ENCODE peak calls at places on chromosome 1, in eight cellular contexts. One of them, this sample, is unnamed.

GRCh38 chr1:217076902-217077301 is 353.7 kb upstream of the ESRRG start:
- DNase-seq in cardiac fibroblast: peak
- DNase-seq in cerebellum: no peak
- DNase-seq in epithelial cell of proximal tubule: peak
- DNase-seq in SK-MEL-5: no peak
- DNase-seq in LoVo: no peak
- DNase-seq in dermis microvascular lymphatic vessel endothelial cell: no peak
- DNase-seq in endodermal cell: no peak
- DNase-seq in this sample: peak

GRCh38 chr1:31954607-31955283 is 16.6 kb upstream of the PTP4A2 start:
- DNase-seq in cardiac fibroblast: peak
- DNase-seq in endodermal cell: peak
- DNase-seq in epithelial cell of proximal tubule: no peak
- DNase-seq in dermis microvascular lymphatic vessel endothelial cell: peak
- DNase-seq in LoVo: peak
- DNase-seq in SK-MEL-5: peak
- DNase-seq in cerebellum: no peak
- DNase-seq in this sample: peak

GRCh38 chr1:183911285-183911684 is 106.4 kb downstream of the RGL1 start:
- DNase-seq in SK-MEL-5: no peak
- DNase-seq in epithelial cell of proximal tubule: no peak
- DNase-seq in cerebellum: no peak
- DNase-seq in cardiac fibroblast: no peak
- DNase-seq in dermis microvascular lymphatic vessel endothelial cell: no peak
- DNase-seq in endodermal cell: no peak
- DNase-seq in LoVo: no peak
- DNase-seq in this sample: no peak

GRCh38 chr1:53285969-53286760 is 41.7 kb downstream of the LRP8 start:
- DNase-seq in epithelial cell of proximal tubule: no peak
- DNase-seq in cardiac fibroblast: no peak
- DNase-seq in cerebellum: no peak
- DNase-seq in LoVo: no peak
- DNase-seq in dermis microvascular lymphatic vessel endothelial cell: no peak
- DNase-seq in endodermal cell: peak
- DNase-seq in SK-MEL-5: no peak
- DNase-seq in this sample: no peak

GRCh38 chr1:20663969-20664715 is 3.0 kb upstream of the DDOST start:
- DNase-seq in cerebellum: no peak
- DNase-seq in dermis microvascular lymphatic vessel endothelial cell: no peak
- DNase-seq in endodermal cell: peak
- DNase-seq in SK-MEL-5: no peak
- DNase-seq in epithelial cell of proximal tubule: no peak
- DNase-seq in LoVo: no peak
- DNase-seq in cardiac fibroblast: no peak
- DNase-seq in this sample: no peak

GRCh38 chr1:3773572-3774502 is 1.3 kb downstream of the SMIM1 start:
- DNase-seq in epithelial cell of proximal tubule: no peak
- DNase-seq in endodermal cell: peak
- DNase-seq in SK-MEL-5: no peak
- DNase-seq in cardiac fibroblast: no peak
- DNase-seq in cerebellum: no peak
- DNase-seq in dermis microvascular lymphatic vessel endothelial cell: no peak
- DNase-seq in LoVo: no peak
- DNase-seq in this sample: no peak

GRCh38 chr1:190439447-190439846 is 38.2 kb downstream of the BRINP3 start:
- DNase-seq in epithelial cell of proximal tubule: no peak
- DNase-seq in LoVo: no peak
- DNase-seq in dermis microvascular lymphatic vessel endothelial cell: no peak
- DNase-seq in SK-MEL-5: no peak
- DNase-seq in cardiac fibroblast: no peak
- DNase-seq in endodermal cell: no peak
- DNase-seq in cerebellum: no peak
- DNase-seq in this sample: no peak

GRCh38 chr1:101200513-101200912 is 36.3 kb upstream of the S1PR1 start:
- DNase-seq in dermis microvascular lymphatic vessel endothelial cell: peak
- DNase-seq in endodermal cell: peak
- DNase-seq in LoVo: no peak
- DNase-seq in cerebellum: no peak
- DNase-seq in epithelial cell of proximal tubule: peak
- DNase-seq in cardiac fibroblast: peak
- DNase-seq in SK-MEL-5: no peak
- DNase-seq in this sample: peak

GRCh38 chr1:206050655-206051235 is 2.2 kb upstream of the RHEX start:
- DNase-seq in dermis microvascular lymphatic vessel endothelial cell: peak
- DNase-seq in LoVo: no peak
- DNase-seq in endodermal cell: no peak
- DNase-seq in cardiac fibroblast: no peak
- DNase-seq in epithelial cell of proximal tubule: peak
- DNase-seq in SK-MEL-5: no peak
- DNase-seq in cerebellum: no peak
- DNase-seq in this sample: peak

GRCh38 chr1:223700388-223700918 is 11.9 kb upstream of the CAPN2 start:
- DNase-seq in dermis microvascular lymphatic vessel endothelial cell: no peak
- DNase-seq in SK-MEL-5: no peak
- DNase-seq in cerebellum: no peak
- DNase-seq in cardiac fibroblast: peak
- DNase-seq in endodermal cell: peak
- DNase-seq in LoVo: peak
- DNase-seq in epithelial cell of proximal tubule: no peak
- DNase-seq in this sample: peak

GRCh38 chr1:17540255-17541001 is 930 bp downstream of the ARHGEF10L start:
- DNase-seq in dermis microvascular lymphatic vessel endothelial cell: no peak
- DNase-seq in cerebellum: peak
- DNase-seq in SK-MEL-5: no peak
- DNase-seq in LoVo: no peak
- DNase-seq in endodermal cell: peak
- DNase-seq in cardiac fibroblast: peak
- DNase-seq in epithelial cell of proximal tubule: no peak
- DNase-seq in this sample: peak

GRCh38 chr1:11314959-11315358 is 42.0 kb downstream of the UBIAD1 start:
- DNase-seq in LoVo: no peak
- DNase-seq in dermis microvascular lymphatic vessel endothelial cell: no peak
- DNase-seq in SK-MEL-5: no peak
- DNase-seq in endodermal cell: no peak
- DNase-seq in cardiac fibroblast: peak
- DNase-seq in cerebellum: no peak
- DNase-seq in epithelial cell of proximal tubule: no peak
- DNase-seq in this sample: no peak

GRCh38 chr1:201391651-201392511 is 7.2 kb downstream of the LAD1 start:
- DNase-seq in endodermal cell: no peak
- DNase-seq in SK-MEL-5: peak
- DNase-seq in epithelial cell of proximal tubule: no peak
- DNase-seq in dermis microvascular lymphatic vessel endothelial cell: no peak
- DNase-seq in cardiac fibroblast: no peak
- DNase-seq in cerebellum: no peak
- DNase-seq in LoVo: no peak
- DNase-seq in this sample: no peak

GRCh38 chr1:103905363-103905762 is 155.7 kb downstream of the AMY1C start:
- DNase-seq in SK-MEL-5: no peak
- DNase-seq in dermis microvascular lymphatic vessel endothelial cell: no peak
- DNase-seq in epithelial cell of proximal tubule: no peak
- DNase-seq in endodermal cell: no peak
- DNase-seq in LoVo: no peak
- DNase-seq in cardiac fibroblast: no peak
- DNase-seq in cerebellum: no peak
- DNase-seq in this sample: no peak

GRCh38 chr1:235648407-235648907 is 1.1 kb downstream of the GNG4 start:
- DNase-seq in endodermal cell: peak
- DNase-seq in cardiac fibroblast: no peak
- DNase-seq in dermis microvascular lymphatic vessel endothelial cell: no peak
- DNase-seq in epithelial cell of proximal tubule: no peak
- DNase-seq in SK-MEL-5: no peak
- DNase-seq in LoVo: no peak
- DNase-seq in cerebellum: peak
- DNase-seq in this sample: peak

GRCh38 chr1:31007462-31007991 is 58.0 kb downstream of the PUM1 start:
- DNase-seq in SK-MEL-5: peak
- DNase-seq in cardiac fibroblast: peak
- DNase-seq in LoVo: no peak
- DNase-seq in cerebellum: no peak
- DNase-seq in dermis microvascular lymphatic vessel endothelial cell: peak
- DNase-seq in epithelial cell of proximal tubule: peak
- DNase-seq in endodermal cell: no peak
- DNase-seq in this sample: no peak